ENCODE peak calls at places on chromosomes 16 and 17, in five cellular contexts. One of them, this sample, is unnamed.

GRCh38 chr16:57503366-57503765 is 17.1 kb upstream of the DOK4 start:
- DNase-seq in NAMALWA: no peak
- DNase-seq in Daoy: no peak
- DNase-seq in stomach: no peak
- DNase-seq in HCEC 1CT: no peak
- DNase-seq in this sample: no peak

GRCh38 chr16:2752850-2753522 is 548 bp downstream of the SRRM2 start:
- DNase-seq in stomach: peak
- DNase-seq in Daoy: peak
- DNase-seq in NAMALWA: peak
- DNase-seq in HCEC 1CT: peak
- DNase-seq in this sample: peak

GRCh38 chr16:6193718-6194117 is 1096.1 kb upstream of the EEF2KMT start:
- DNase-seq in HCEC 1CT: no peak
- DNase-seq in Daoy: peak
- DNase-seq in NAMALWA: no peak
- DNase-seq in stomach: no peak
- DNase-seq in this sample: no peak

GRCh38 chr16:10080031-10080772 is 102.0 kb downstream of the GRIN2A start:
- DNase-seq in Daoy: peak
- DNase-seq in stomach: peak
- DNase-seq in HCEC 1CT: no peak
- DNase-seq in NAMALWA: no peak
- DNase-seq in this sample: no peak

GRCh38 chr17:31556969-31557620 is 165.6 kb downstream of the RAB11FIP4 start:
- DNase-seq in stomach: no peak
- DNase-seq in NAMALWA: no peak
- DNase-seq in HCEC 1CT: no peak
- DNase-seq in Daoy: no peak
- DNase-seq in this sample: no peak

GRCh38 chr17:14361470-14361869 is 60.6 kb downstream of the HS3ST3B1 start:
- DNase-seq in HCEC 1CT: no peak
- DNase-seq in NAMALWA: no peak
- DNase-seq in stomach: no peak
- DNase-seq in Daoy: no peak
- DNase-seq in this sample: no peak

GRCh38 chr16:68592466-68593337 is 52.4 kb upstream of the CDH3 start:
- DNase-seq in stomach: no peak
- DNase-seq in HCEC 1CT: no peak
- DNase-seq in NAMALWA: peak
- DNase-seq in Daoy: no peak
- DNase-seq in this sample: peak

GRCh38 chr17:39213852-39214251 is 11.9 kb downstream of the STAC2 start:
- DNase-seq in NAMALWA: no peak
- DNase-seq in Daoy: peak
- DNase-seq in stomach: peak
- DNase-seq in HCEC 1CT: no peak
- DNase-seq in this sample: peak

GRCh38 chr17:45574376-45574775 is 83.9 kb upstream of the PLEKHM1 start:
- DNase-seq in Daoy: no peak
- DNase-seq in NAMALWA: no peak
- DNase-seq in HCEC 1CT: peak
- DNase-seq in stomach: no peak
- DNase-seq in this sample: no peak

GRCh38 chr16:63312343-63312742 is 1276.1 kb upstream of the CDH8 start:
- DNase-seq in NAMALWA: no peak
- DNase-seq in HCEC 1CT: no peak
- DNase-seq in stomach: no peak
- DNase-seq in Daoy: no peak
- DNase-seq in this sample: no peak

GRCh38 chr16:80971814-80972213 is 34.9 kb downstream of the CMC2 start:
- DNase-seq in NAMALWA: peak
- DNase-seq in stomach: no peak
- DNase-seq in HCEC 1CT: no peak
- DNase-seq in Daoy: no peak
- DNase-seq in this sample: no peak

GRCh38 chr16:78762222-78762621 is 662.8 kb downstream of the WWOX start:
- DNase-seq in stomach: no peak
- DNase-seq in HCEC 1CT: no peak
- DNase-seq in NAMALWA: no peak
- DNase-seq in Daoy: no peak
- DNase-seq in this sample: no peak

GRCh38 chr16:16014329-16015224 is 65.2 kb downstream of the ABCC1 start:
- DNase-seq in stomach: peak
- DNase-seq in NAMALWA: no peak
- DNase-seq in Daoy: peak
- DNase-seq in HCEC 1CT: no peak
- DNase-seq in this sample: peak

GRCh38 chr16:85420501-85421337 is 192.4 kb upstream of the GSE1 start:
- DNase-seq in stomach: peak
- DNase-seq in NAMALWA: peak
- DNase-seq in HCEC 1CT: peak
- DNase-seq in Daoy: peak
- DNase-seq in this sample: peak

GRCh38 chr17:4785311-4786110 is 653 bp downstream of the VMO1 start:
- DNase-seq in HCEC 1CT: no peak
- DNase-seq in NAMALWA: no peak
- DNase-seq in Daoy: no peak
- DNase-seq in stomach: no peak
- DNase-seq in this sample: no peak

GRCh38 chr17:36869856-36870617 is 67.2 kb upstream of the LHX1 start:
- DNase-seq in stomach: no peak
- DNase-seq in NAMALWA: no peak
- DNase-seq in HCEC 1CT: peak
- DNase-seq in Daoy: peak
- DNase-seq in this sample: peak

GRCh38 chr16:78871241-78871640 is 729.3 kb downstream of the MAF start:
- DNase-seq in NAMALWA: no peak
- DNase-seq in Daoy: no peak
- DNase-seq in HCEC 1CT: no peak
- DNase-seq in stomach: no peak
- DNase-seq in this sample: no peak

GRCh38 chr16:85862476-85863383 is 36.2 kb upstream of the IRF8 start:
- DNase-seq in stomach: no peak
- DNase-seq in NAMALWA: no peak
- DNase-seq in HCEC 1CT: no peak
- DNase-seq in Daoy: no peak
- DNase-seq in this sample: no peak

GRCh38 chr16:51164167-51164566 is 13.1 kb upstream of the SALL1 start:
- DNase-seq in NAMALWA: no peak
- DNase-seq in Daoy: peak
- DNase-seq in stomach: no peak
- DNase-seq in HCEC 1CT: no peak
- DNase-seq in this sample: no peak

GRCh38 chr16:68503334-68503733 is 35.8 kb upstream of the ZFP90 start:
- DNase-seq in NAMALWA: no peak
- DNase-seq in Daoy: no peak
- DNase-seq in HCEC 1CT: peak
- DNase-seq in stomach: no peak
- DNase-seq in this sample: no peak

GRCh38 chr16:87926246-87927194 is 9.8 kb downstream of the CA5A start:
- DNase-seq in Daoy: no peak
- DNase-seq in NAMALWA: no peak
- DNase-seq in HCEC 1CT: no peak
- DNase-seq in stomach: no peak
- DNase-seq in this sample: no peak

GRCh38 chr16:11157143-11157542 is 98.9 kb downstream of the SOCS1 start:
- DNase-seq in NAMALWA: no peak
- DNase-seq in Daoy: no peak
- DNase-seq in HCEC 1CT: no peak
- DNase-seq in stomach: no peak
- DNase-seq in this sample: no peak

GRCh38 chr17:28895794-28896447 is 1.6 kb downstream of the FLOT2 start:
- DNase-seq in stomach: no peak
- DNase-seq in Daoy: no peak
- DNase-seq in NAMALWA: no peak
- DNase-seq in HCEC 1CT: no peak
- DNase-seq in this sample: no peak

GRCh38 chr16:13492046-13492445 is 427.9 kb upstream of the ERCC4 start:
- DNase-seq in Daoy: no peak
- DNase-seq in NAMALWA: no peak
- DNase-seq in stomach: no peak
- DNase-seq in HCEC 1CT: no peak
- DNase-seq in this sample: no peak

GRCh38 chr17:77371117-77371887 is 230.5 kb downstream of the SEC14L1 start:
- DNase-seq in stomach: peak
- DNase-seq in HCEC 1CT: no peak
- DNase-seq in NAMALWA: no peak
- DNase-seq in Daoy: peak
- DNase-seq in this sample: no peak

GRCh38 chr16:21644674-21645073 is 7.7 kb downstream of the IGSF6 start:
- DNase-seq in HCEC 1CT: no peak
- DNase-seq in NAMALWA: peak
- DNase-seq in Daoy: no peak
- DNase-seq in stomach: no peak
- DNase-seq in this sample: no peak

GRCh38 chr17:37607637-37608368 is 1.4 kb downstream of the SYNRG start:
- DNase-seq in stomach: no peak
- DNase-seq in Daoy: no peak
- DNase-seq in NAMALWA: peak
- DNase-seq in HCEC 1CT: no peak
- DNase-seq in this sample: no peak

GRCh38 chr16:49700928-49701685 is 154.8 kb downstream of the ZNF423 start:
- DNase-seq in HCEC 1CT: no peak
- DNase-seq in stomach: no peak
- DNase-seq in NAMALWA: no peak
- DNase-seq in Daoy: peak
- DNase-seq in this sample: no peak

GRCh38 chr17:43309505-43310329 is 75.9 kb upstream of the RNU2-1 start:
- DNase-seq in Daoy: no peak
- DNase-seq in stomach: no peak
- DNase-seq in HCEC 1CT: no peak
- DNase-seq in NAMALWA: peak
- DNase-seq in this sample: peak

GRCh38 chr16:4509420-4509819 is 29.2 kb downstream of the CDIP1 start:
- DNase-seq in stomach: no peak
- DNase-seq in Daoy: no peak
- DNase-seq in HCEC 1CT: no peak
- DNase-seq in NAMALWA: no peak
- DNase-seq in this sample: no peak

GRCh38 chr17:81712468-81713003 is 452 bp downstream of the SLC25A10 start:
- DNase-seq in stomach: peak
- DNase-seq in NAMALWA: peak
- DNase-seq in HCEC 1CT: peak
- DNase-seq in Daoy: peak
- DNase-seq in this sample: peak

GRCh38 chr16:247027-247426 is 12.4 kb downstream of the FAM234A start:
- DNase-seq in HCEC 1CT: no peak
- DNase-seq in NAMALWA: no peak
- DNase-seq in Daoy: no peak
- DNase-seq in stomach: no peak
- DNase-seq in this sample: no peak

GRCh38 chr17:38761612-38762011 is 9.1 kb downstream of the PSMB3 start:
- DNase-seq in HCEC 1CT: peak
- DNase-seq in stomach: no peak
- DNase-seq in NAMALWA: peak
- DNase-seq in Daoy: peak
- DNase-seq in this sample: peak